ENCODE peak calls at places on chromosomes 12 and 14, in eight cellular contexts. Y is foreskin keratinocyte; O is HCT116; Q is A673; C is heart right ventricle; W is cardiac muscle cell; L is CD8-positive, alpha-beta T cell; E is Panc1. A is an unnamed sample.

GRCh38 chr12:46657416-46658411 is 168.1 kb downstream of the SLC38A4 start:
- DNase-seq in Y (no peak), O (no peak), Q (no peak), C (no peak), W (no peak), L (no peak), E (no peak), A (no peak)

GRCh38 chr12:105107176-105107496 is 395 bp upstream of the WASHC4 start:
- DNase-seq in Y (no peak), O (peak; percentile 26), Q (no peak), C (no peak), W (no peak), L (no peak), E (no peak), A (no peak)

GRCh38 chr12:59649203-59649602 is 53.4 kb downstream of the SLC16A7 start:
- DNase-seq in Y (no peak), O (no peak), Q (peak; percentile 6), C (no peak), W (no peak), L (no peak), E (no peak), A (no peak)

GRCh38 chr14:33646692-33647260 is 304.1 kb downstream of the EGLN3 start:
- DNase-seq in Y (peak; percentile 70), O (no peak), Q (no peak), C (no peak), W (no peak), L (no peak), E (no peak), A (no peak)

GRCh38 chr14:71225108-71225507 is 317.8 kb downstream of the PCNX1 start:
- DNase-seq in Y (no peak), O (no peak), Q (no peak), C (no peak), W (no peak), L (no peak), E (no peak), A (no peak)

GRCh38 chr12:109461049-109461845 is 15.9 kb downstream of the KCTD10 start:
- DNase-seq in Y (no peak), O (no peak), Q (no peak), C (no peak), W (peak; percentile 28), L (no peak), E (no peak), A (peak; percentile 33)

GRCh38 chr12:18429366-18429765 is 168.0 kb downstream of the PIK3C2G start:
- DNase-seq in Y (no peak), O (no peak), Q (no peak), C (no peak), W (peak; percentile 63), L (no peak), E (no peak), A (no peak)

GRCh38 chr12:44812062-44812461 is 64.1 kb downstream of the NELL2 start:
- DNase-seq in Y (no peak), O (peak; percentile 13), Q (peak; percentile 60), C (no peak), W (no peak), L (peak; percentile 48), E (no peak), A (no peak)

GRCh38 chr12:56591111-56591510 is 39.0 kb downstream of the BAZ2A start:
- DNase-seq in Y (no peak), O (no peak), Q (peak; percentile 33), C (no peak), W (no peak), L (no peak), E (no peak), A (no peak)

GRCh38 chr12:95774311-95775045 is 16.1 kb downstream of the NTN4 start:
- DNase-seq in Y (peak; percentile 70), O (no peak), Q (no peak), C (no peak), W (no peak), L (no peak), E (no peak), A (no peak)

GRCh38 chr14:76473381-76474263 is 97.7 kb downstream of the ESRRB start:
- DNase-seq in Y (no peak), O (no peak), Q (peak; percentile 15), C (peak; percentile 47), W (peak; percentile 82), L (no peak), E (no peak), A (peak; percentile 49)

GRCh38 chr12:108287227-108287626 is 51.9 kb downstream of the CMKLR1 start:
- DNase-seq in Y (no peak), O (no peak), Q (no peak), C (no peak), W (no peak), L (no peak), E (no peak), A (no peak)

GRCh38 chr12:24393105-24393504 is 443.6 kb upstream of the SOX5 start:
- DNase-seq in Y (no peak), O (no peak), Q (no peak), C (no peak), W (no peak), L (no peak), E (no peak), A (no peak)

GRCh38 chr12:50248883-50249282 is 34.4 kb downstream of the LIMA1 start:
- DNase-seq in Y (no peak), O (no peak), Q (no peak), C (no peak), W (no peak), L (no peak), E (no peak), A (no peak)

GRCh38 chr12:50243507-50243906 is 39.8 kb downstream of the LIMA1 start:
- DNase-seq in Y (no peak), O (no peak), Q (no peak), C (no peak), W (no peak), L (no peak), E (no peak), A (no peak)

GRCh38 chr12:50246873-50247612 is 36.3 kb downstream of the LIMA1 start:
- DNase-seq in Y (peak; percentile 98), O (peak; percentile 99), Q (peak; percentile 63), C (peak; percentile 24), W (no peak), L (no peak), E (peak; percentile 96), A (peak; percentile 68)

GRCh38 chr12:50248406-50248805 is 34.9 kb downstream of the LIMA1 start:
- DNase-seq in Y (no peak), O (no peak), Q (no peak), C (no peak), W (no peak), L (no peak), E (no peak), A (no peak)

GRCh38 chr12:50246159-50246865 is 37.0 kb downstream of the LIMA1 start:
- DNase-seq in Y (no peak), O (no peak), Q (no peak), C (no peak), W (no peak), L (no peak), E (no peak), A (no peak)
- TF ChIP-seq CTCF in Y (no peak), O (no peak), Q (no peak), C (no peak), W (no peak), L (no peak), E (no peak), A (no peak)

GRCh38 chr14:93977171-93977570 is 801 bp upstream of the ASB2 start:
- DNase-seq in Y (no peak), O (no peak), Q (no peak), C (no peak), W (no peak), L (no peak), E (no peak), A (no peak)

GRCh38 chr14:93976477-93977057 is at the start of gene ASB2:
- DNase-seq in Y (no peak), O (no peak), Q (no peak), C (no peak), W (peak; percentile 74), L (no peak), E (no peak), A (no peak)

GRCh38 chr14:93974833-93975232 is 1.5 kb downstream of the ASB2 start:
- DNase-seq in Y (no peak), O (no peak), Q (no peak), C (peak; percentile 50), W (no peak), L (no peak), E (no peak), A (peak; percentile 48)

GRCh38 chr14:93974299-93974698 is 2.1 kb downstream of the ASB2 start:
- DNase-seq in Y (no peak), O (no peak), Q (no peak), C (no peak), W (no peak), L (no peak), E (no peak), A (no peak)

GRCh38 chr14:93975791-93976476 is 436 bp downstream of the ASB2 start:
- DNase-seq in Y (no peak), O (no peak), Q (no peak), C (no peak), W (no peak), L (no peak), E (no peak), A (no peak)
- H3K4me1 ChIP-seq in Y (no peaks in the 10 kb centered on the region), O (no peaks in the 10 kb centered on the region), Q (no peaks in the 10 kb centered on the region), C (peaks cover 7% of the 10 kb centered on the region), W (peaks cover 52% of the 10 kb centered on the region), L (peaks cover 47% of the 10 kb centered on the region), E (peaks cover 1% of the 10 kb centered on the region), A (peaks cover 68% of the 10 kb centered on the region)

GRCh38 chr14:57865066-57865449 is 834 bp downstream of the SLC35F4 start:
- DNase-seq in Y (no peak), O (no peak), Q (no peak), C (no peak), W (no peak), L (no peak), E (no peak), A (no peak)
- H3K27me3 ChIP-seq in Y (peaks cover 90% of the 10 kb centered on the region), O (peaks cover 4% of the 10 kb centered on the region), Q (no peaks in the 10 kb centered on the region), C (peaks cover 14% of the 10 kb centered on the region), W (peaks cover 76% of the 10 kb centered on the region), L (no peaks in the 10 kb centered on the region), E (no peaks in the 10 kb centered on the region), A (peaks cover 90% of the 10 kb centered on the region)

GRCh38 chr14:92575061-92575772 is 61.6 kb downstream of the RIN3 start:
- DNase-seq in Y (no peak), O (no peak), Q (no peak), C (no peak), W (no peak), L (no peak), E (no peak), A (no peak)

GRCh38 chr14:92579244-92579643 is 65.7 kb downstream of the RIN3 start:
- DNase-seq in Y (no peak), O (no peak), Q (no peak), C (no peak), W (no peak), L (no peak), E (no peak), A (no peak)

GRCh38 chr14:92578511-92578910 is 64.9 kb downstream of the RIN3 start:
- DNase-seq in Y (no peak), O (no peak), Q (no peak), C (no peak), W (no peak), L (no peak), E (no peak), A (no peak)

GRCh38 chr14:92575773-92576303 is 62.3 kb downstream of the RIN3 start:
- DNase-seq in Y (no peak), O (no peak), Q (no peak), C (no peak), W (no peak), L (no peak), E (no peak), A (no peak)

DNA sequence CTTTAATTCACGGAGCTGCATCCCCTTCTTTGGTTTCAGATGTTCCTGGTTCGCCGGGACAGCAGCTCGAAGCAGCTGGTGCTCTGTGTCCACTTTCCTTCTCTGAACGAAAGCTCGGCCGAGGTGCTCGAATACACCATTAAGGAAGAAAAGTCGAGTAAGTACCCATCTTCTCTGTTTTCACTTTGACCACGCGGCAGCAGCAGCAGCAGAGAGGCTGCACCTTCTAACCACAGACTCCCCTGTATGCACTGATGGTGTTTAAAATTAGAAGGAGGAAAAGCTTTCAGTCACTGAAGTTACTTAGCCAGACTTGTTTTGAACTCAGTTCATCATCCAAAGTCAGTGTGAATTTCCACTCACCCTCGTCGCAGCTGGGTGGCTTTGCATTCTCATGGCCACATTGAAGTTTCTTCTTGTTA is 63.8 kb downstream of the RIN3 start:
- DNase-seq in Y (no peak), O (no peak), Q (no peak), C (no peak), W (no peak), L (peak; percentile 42), E (no peak), A (no peak)
- TF ChIP-seq CTCF in Y (no peak), O (no peak), Q (no peak), C (no peak), W (no peak), L (no peak), E (no peak), A (no peak)

A was measured in left ventricle myocardium inferior.